ENCODE peak calls at places on chromosomes 1 and 21, in ten cellular contexts. D is heart left ventricle; S is suprapubic skin; K is pancreas; R is CD8-positive, alpha-beta T cell; M is OCI-LY7; T is fibroblast of lung; J is PC-9; W is neural progenitor cell; P is heart right ventricle. X is an unnamed sample.

GRCh38 chr1:27726173-27726793 is 522 bp downstream of the FAM76A start:
- DNase-seq in D (peak; percentile 61), S (peak; percentile 86), K (peak; percentile 60), R (peak; percentile 12), M (peak; percentile 61), T (peak; percentile 23), J (peak; percentile 50), W (peak; percentile 86), P (peak; percentile 54), X (no peak)

GRCh38 chr1:161725888-161726630 is 4.7 kb downstream of the FCRLB start:
- DNase-seq in D (peak; percentile 60), S (peak; percentile 69), K (peak; percentile 57), R (peak; percentile 4), M (peak; percentile 63), T (peak; percentile 43), J (peak; percentile 44), W (peak; percentile 71), P (peak; percentile 41), X (no peak)

GRCh38 chr1:46248122-46248920 is 758 bp downstream of the RAD54L start:
- DNase-seq in D (peak; percentile 30), S (peak; percentile 66), K (peak; percentile 38), R (no peak), M (peak; percentile 73), T (no peak), J (peak; percentile 74), W (peak; percentile 65), P (no peak), X (no peak)

GRCh38 chr1:233679030-233679429 is 65.1 kb downstream of the KCNK1 start:
- DNase-seq in D (no peak), S (no peak), K (no peak), R (no peak), M (no peak), T (no peak), J (no peak), W (peak; percentile 7), P (no peak), X (no peak)

GRCh38 chr21:45535341-45536081 is 6.7 kb downstream of the SLC19A1 start:
- DNase-seq in D (peak; percentile 28), S (peak; percentile 58), K (peak; percentile 50), R (no peak), M (no peak), T (no peak), J (no peak), W (no peak), P (peak; percentile 13), X (no peak)

GRCh38 chr1:60213253-60213652 is 139.7 kb upstream of the C1orf87 start:
- DNase-seq in D (no peak), S (no peak), K (no peak), R (no peak), M (no peak), T (no peak), J (no peak), W (no peak), P (no peak), X (no peak)

GRCh38 chr1:234230414-234230862 is 142.8 kb upstream of the COA6 start:
- DNase-seq in D (no peak), S (no peak), K (no peak), R (no peak), M (no peak), T (no peak), J (no peak), W (no peak), P (no peak), X (no peak)

GRCh38 chr21:15627011-15627410 is 102.8 kb upstream of the USP25 start:
- DNase-seq in D (no peak), S (no peak), K (no peak), R (no peak), M (no peak), T (no peak), J (no peak), W (no peak), P (no peak), X (no peak)

GRCh38 chr1:241607497-241607896 is 32.7 kb downstream of the CHML start:
- DNase-seq in D (no peak), S (no peak), K (no peak), R (no peak), M (no peak), T (no peak), J (no peak), W (no peak), P (no peak), X (no peak)

GRCh38 chr1:12148160-12148957 is 18.4 kb upstream of the TNFRSF1B start:
- DNase-seq in D (no peak), S (no peak), K (no peak), R (no peak), M (no peak), T (peak; percentile 22), J (no peak), W (no peak), P (peak; percentile 10), X (no peak)

GRCh38 chr1:160210563-160210962 is 5.4 kb downstream of the PEA15 start:
- DNase-seq in D (no peak), S (no peak), K (no peak), R (no peak), M (no peak), T (no peak), J (no peak), W (no peak), P (no peak), X (no peak)
- H3K4me3 ChIP-seq in D (no peak overlapping the region), S (no peak overlapping the region), K (no peak overlapping the region), R (no peak overlapping the region), M (no peak overlapping the region), T (no peak overlapping the region), J (no peak overlapping the region), W (no peak overlapping the region), P (no peak overlapping the region), X (no peak overlapping the region)

DNA sequence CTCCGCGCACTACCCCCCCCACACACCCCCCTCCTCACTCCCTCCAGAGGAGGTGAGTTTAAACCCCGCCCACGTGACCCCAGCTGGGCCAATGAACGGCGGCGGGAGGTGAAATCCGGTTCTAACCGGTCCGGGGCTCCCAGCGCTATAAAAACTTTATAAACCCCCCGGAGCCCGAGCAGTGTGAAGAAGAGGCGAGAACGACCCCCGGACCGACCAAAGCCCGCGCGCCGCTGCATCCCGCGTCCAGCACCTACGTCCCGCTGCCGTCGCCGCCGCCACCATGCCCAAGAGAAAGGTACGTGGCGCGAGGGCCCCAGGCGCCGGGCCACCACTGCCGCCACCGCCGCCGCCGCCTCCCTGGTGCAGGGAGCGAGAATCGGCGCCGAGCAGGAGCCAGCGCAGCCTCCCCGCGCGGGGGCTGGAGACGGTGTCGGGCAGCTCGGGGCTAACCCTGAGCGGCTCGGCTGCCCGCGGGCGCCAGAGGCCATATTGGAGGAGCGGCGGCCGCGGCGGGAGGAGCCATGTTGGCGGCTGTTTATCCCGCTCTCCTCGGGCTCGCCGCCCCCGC is at the start of gene HMGN2:
- DNase-seq in D (peak; percentile 91), S (peak; percentile 96), K (peak; percentile 95), R (peak; percentile 68), M (peak; percentile 96), T (peak; percentile 87), J (peak; percentile 79), W (peak; percentile 94), P (peak; percentile 87), X (peak; percentile 28)
- H3K36me3 ChIP-seq in D (peaks cover 57% of the 10 kb centered on the region), S (peaks cover 32% of the 10 kb centered on the region), K (peaks cover 9% of the 10 kb centered on the region), R (peaks cover 25% of the 10 kb centered on the region), M (peaks cover 71% of the 10 kb centered on the region), T (peaks cover 15% of the 10 kb centered on the region), J (peaks cover 18% of the 10 kb centered on the region), W (peaks cover 26% of the 10 kb centered on the region), P (no peaks in the 10 kb centered on the region), X (peaks cover 4% of the 10 kb centered on the region)

DNA sequence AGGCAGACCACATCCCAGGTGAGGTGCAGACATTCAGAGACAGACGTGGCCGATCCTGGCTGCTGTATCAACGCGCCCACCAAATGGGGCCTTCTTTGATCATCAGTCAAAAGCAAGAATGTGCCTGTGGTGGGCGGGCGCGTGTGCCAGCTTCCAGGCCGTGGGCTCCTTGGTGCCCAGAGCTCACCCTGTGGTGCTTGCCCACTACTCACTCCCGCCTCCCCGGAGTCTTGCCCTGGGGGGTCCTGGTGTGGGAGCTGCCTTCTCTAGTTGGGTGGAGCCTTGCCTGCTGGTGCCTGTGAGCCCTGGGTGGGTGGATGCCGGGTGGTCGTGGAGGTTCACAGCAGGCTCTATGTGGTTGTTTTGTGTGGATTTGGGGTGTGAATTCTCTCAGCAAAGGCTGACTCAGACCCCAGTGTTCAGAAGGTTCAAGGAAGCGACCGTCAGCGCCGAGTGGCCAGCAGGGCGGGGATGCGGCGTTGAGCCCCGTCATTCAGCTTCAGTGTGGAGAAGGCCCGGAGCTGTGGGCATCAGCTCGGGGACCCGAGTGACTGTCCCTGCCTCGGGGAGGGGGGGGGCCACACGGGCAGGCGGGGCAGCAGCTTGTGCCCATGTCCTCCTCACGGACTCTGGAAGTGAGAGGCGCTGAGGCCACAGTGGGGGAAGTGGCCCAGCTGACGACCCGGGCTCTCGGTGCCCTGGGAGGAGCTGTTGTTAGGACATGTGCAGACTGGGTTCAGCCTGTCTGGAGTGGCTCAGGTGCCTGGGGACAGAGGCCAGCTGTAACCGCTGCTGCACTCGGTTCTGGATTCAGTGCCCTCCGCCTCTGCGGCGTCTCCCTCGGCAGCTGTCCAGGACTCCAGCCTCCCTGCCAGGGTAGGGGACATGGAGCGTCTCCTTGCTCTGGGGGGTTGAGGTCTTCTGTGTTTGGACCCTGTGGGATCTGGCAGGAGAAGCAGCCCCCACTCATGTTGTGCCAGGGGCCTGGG is 70.9 kb downstream of the SKI start:
- DNase-seq in D (peak; percentile 80), S (no peak), K (no peak), R (no peak), M (no peak), T (peak; percentile 54), J (no peak), W (no peak), P (peak; percentile 72), X (no peak)
- H3K4me3 ChIP-seq in D (no peak overlapping the region), S (peak overlapping the region; percentile 36), K (no peak overlapping the region), R (no peak overlapping the region), M (no peak overlapping the region), T (no peak overlapping the region), J (no peak overlapping the region), W (no peak overlapping the region), P (peak overlapping the region; percentile 5), X (no peak overlapping the region)

GRCh38 chr1:236565530-236565929 is 38.8 kb downstream of the HEATR1 start:
- DNase-seq in D (no peak), S (no peak), K (no peak), R (no peak), M (no peak), T (no peak), J (no peak), W (no peak), P (no peak), X (no peak)

DNA sequence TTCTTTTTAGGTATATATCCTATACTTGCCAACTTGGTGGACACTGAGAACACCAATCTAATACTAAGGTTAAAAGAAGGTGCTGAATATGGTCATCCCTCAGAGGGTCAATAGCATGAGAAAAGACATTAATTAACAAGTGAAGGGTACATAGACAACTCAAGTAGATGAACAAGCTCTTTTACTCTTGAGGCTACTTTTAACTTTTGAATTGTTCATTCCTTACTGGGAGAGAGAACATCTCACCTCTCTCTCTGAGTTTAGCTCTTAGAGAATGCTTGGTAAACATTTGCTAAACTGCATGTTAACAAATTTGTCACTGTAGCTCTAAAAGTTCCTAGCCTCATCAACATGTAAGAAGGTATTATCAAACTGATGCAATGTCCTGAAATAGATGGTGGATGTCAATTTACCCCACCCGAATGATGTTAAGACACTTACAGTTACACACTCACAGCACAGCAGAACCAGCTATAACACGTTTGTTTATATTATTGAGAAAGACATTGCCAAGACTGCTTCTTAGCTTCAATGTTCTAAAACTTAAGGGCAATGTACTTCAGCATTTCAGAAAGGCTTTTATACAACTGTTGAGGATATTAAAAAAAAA is 35.9 kb downstream of the HEATR1 start:
- DNase-seq in D (no peak), S (no peak), K (no peak), R (no peak), M (no peak), T (peak; percentile 92), J (no peak), W (no peak), P (no peak), X (no peak)
- H3K36me3 ChIP-seq in D (peaks cover 100% of the 10 kb centered on the region), S (peaks cover 99% of the 10 kb centered on the region), K (peaks cover 47% of the 10 kb centered on the region), R (peaks cover 64% of the 10 kb centered on the region), M (peaks cover 100% of the 10 kb centered on the region), T (peaks cover 9% of the 10 kb centered on the region), J (peaks cover 56% of the 10 kb centered on the region), W (peaks cover 14% of the 10 kb centered on the region), P (peaks cover 70% of the 10 kb centered on the region), X (no peaks in the 10 kb centered on the region)